ENCODE peak calls at places on chromosomes 1 and 21, in seven cellular contexts. I, X, E, N, L, W and T are unnamed samples.

GRCh38 chr1:101995984-101996731 is 568 bp downstream of the OLFM3 start:
- DNase-seq in I (no peak), X (no peak), E (no peak), N (peak), L (no peak), W (no peak), T (peak)

GRCh38 chr1:64228181-64228957 is 24.9 kb downstream of the UBE2U start:
- DNase-seq in I (no peak), X (no peak), E (no peak), N (no peak), L (peak), W (no peak), T (no peak)

GRCh38 chr1:160260436-160261382 is 1.6 kb downstream of the DCAF8 start:
- DNase-seq in I (no peak), X (no peak), E (no peak), N (peak), L (peak), W (no peak), T (peak)

GRCh38 chr1:96473791-96474452 is 247.7 kb upstream of the PTBP2 start:
- DNase-seq in I (no peak), X (no peak), E (no peak), N (no peak), L (peak), W (no peak), T (no peak)

GRCh38 chr1:111798580-111798979 is 42.9 kb downstream of the DDX20 start:
- DNase-seq in I (no peak), X (no peak), E (no peak), N (no peak), L (no peak), W (no peak), T (no peak)

GRCh38 chr1:47843059-47843458 is 154.1 kb downstream of the TRABD2B start:
- DNase-seq in I (no peak), X (no peak), E (no peak), N (no peak), L (no peak), W (no peak), T (no peak)

GRCh38 chr1:11653101-11653601 is 1.1 kb downstream of the FBXO2 start:
- DNase-seq in I (no peak), X (no peak), E (no peak), N (no peak), L (no peak), W (no peak), T (peak)

GRCh38 chr1:63799324-63799723 is 25.5 kb downstream of the ROR1 start:
- DNase-seq in I (no peak), X (no peak), E (no peak), N (no peak), L (no peak), W (no peak), T (no peak)

GRCh38 chr1:46315669-46316403 is 12.3 kb downstream of the UQCRH start:
- DNase-seq in I (no peak), X (no peak), E (no peak), N (no peak), L (peak), W (no peak), T (no peak)

GRCh38 chr1:155208656-155209372 is at the start of gene MTX1:
- DNase-seq in I (peak), X (peak), E (peak), N (peak), L (peak), W (peak), T (peak)

GRCh38 chr1:113531321-113531720 is 141.0 kb downstream of the MAGI3 start:
- DNase-seq in I (no peak), X (no peak), E (no peak), N (no peak), L (no peak), W (no peak), T (no peak)

GRCh38 chr1:75615664-75616435 is 4.9 kb upstream of the SLC44A5 start:
- DNase-seq in I (peak), X (peak), E (no peak), N (peak), L (no peak), W (no peak), T (peak)

GRCh38 chr1:28510350-28511223 is 4.7 kb downstream of the RCC1 start:
- DNase-seq in I (peak), X (no peak), E (no peak), N (no peak), L (no peak), W (no peak), T (no peak)

GRCh38 chr1:227949954-227950734 is 2.4 kb upstream of the WNT9A start:
- DNase-seq in I (no peak), X (no peak), E (no peak), N (no peak), L (no peak), W (no peak), T (no peak)

GRCh38 chr1:117580436-117580835 is 25.4 kb upstream of the TENT5C start:
- DNase-seq in I (no peak), X (no peak), E (no peak), N (no peak), L (no peak), W (no peak), T (no peak)

GRCh38 chr1:59504281-59504680 is 207.4 kb downstream of the FGGY start:
- DNase-seq in I (no peak), X (no peak), E (no peak), N (no peak), L (no peak), W (no peak), T (peak)

GRCh38 chr1:6299557-6300165 is 38.8 kb upstream of the GPR153 start:
- DNase-seq in I (no peak), X (no peak), E (no peak), N (no peak), L (no peak), W (no peak), T (no peak)

GRCh38 chr1:221766210-221766609 is 24.3 kb upstream of the DUSP10 start:
- DNase-seq in I (peak), X (no peak), E (no peak), N (no peak), L (no peak), W (no peak), T (peak)

GRCh38 chr1:201445300-201445699 is 23.7 kb downstream of the PHLDA3 start:
- DNase-seq in I (no peak), X (no peak), E (no peak), N (no peak), L (no peak), W (no peak), T (no peak)

GRCh38 chr21:30838536-30838935 is 9.0 kb upstream of the KRTAP7-1 start:
- DNase-seq in I (no peak), X (no peak), E (no peak), N (no peak), L (no peak), W (no peak), T (no peak)

GRCh38 chr1:153568367-153569099 is 2.9 kb upstream of the S100A2 start:
- DNase-seq in I (peak), X (peak), E (peak), N (peak), L (peak), W (peak), T (peak)

GRCh38 chr1:51331206-51332100 is 1.1 kb upstream of the TTC39A start:
- DNase-seq in I (peak), X (no peak), E (no peak), N (no peak), L (peak), W (no peak), T (peak)

GRCh38 chr1:231841616-231842344 is 215.2 kb downstream of the DISC1 start:
- DNase-seq in I (no peak), X (no peak), E (no peak), N (no peak), L (peak), W (no peak), T (peak)

GRCh38 chr1:98963359-98963758 is 41.3 kb downstream of the PLPPR5 start:
- DNase-seq in I (no peak), X (no peak), E (no peak), N (no peak), L (peak), W (no peak), T (no peak)

GRCh38 chr1:46084553-46085448 is 47.6 kb downstream of the PIK3R3 start:
- DNase-seq in I (no peak), X (no peak), E (no peak), N (no peak), L (no peak), W (no peak), T (no peak)

GRCh38 chr1:207004931-207005830 is 27.4 kb downstream of the C1orf116 start:
- DNase-seq in I (peak), X (no peak), E (peak), N (peak), L (peak), W (no peak), T (peak)

GRCh38 chr1:214617246-214617645 is 14.3 kb downstream of the CENPF start:
- DNase-seq in I (no peak), X (no peak), E (no peak), N (no peak), L (no peak), W (no peak), T (no peak)